ENCODE peak calls at places on chromosomes 2 and 18, in nine cellular contexts. M, D, I, X, N, W, K, C and H are unnamed samples.

GRCh38 chr2:218010116-218010837 is 7.5 kb upstream of the TNS1 start:
- DNase-seq in X (peak; percentile 36), M (no peak), K (peak; percentile 85), I (peak; percentile 55), C (no peak), D (no peak), N (peak; percentile 76), W (no peak), H (peak; percentile 13)

GRCh38 chr18:13618760-13619438 is 107.5 kb downstream of the FAM210A start:
- DNase-seq in D (no peak), K (no peak), M (no peak), C (no peak), X (no peak), W (no peak), N (no peak), I (no peak), H (no peak)

GRCh38 chr2:218216674-218217365 is at the start of gene ARPC2:
- DNase-seq in D (peak; percentile 84), I (peak; percentile 94), K (peak; percentile 96), M (peak; percentile 98), C (peak; percentile 88), X (peak; percentile 95), N (peak; percentile 95), W (peak; percentile 85), H (peak; percentile 97)

GRCh38 chr2:65430515-65431416 is 1.6 kb downstream of the SPRED2 start:
- DNase-seq in M (no peak), I (peak; percentile 65), K (peak; percentile 74), D (peak; percentile 61), W (peak; percentile 73), X (peak; percentile 65), C (no peak), N (peak; percentile 70), H (peak; percentile 75)

GRCh38 chr2:150570712-150571111 is 83.2 kb upstream of the RND3 start:
- DNase-seq in X (peak; percentile 90), N (no peak), C (no peak), W (peak; percentile 88), D (no peak), K (no peak), M (no peak), I (no peak), H (no peak)

GRCh38 chr2:233674995-233675394 is 3.3 kb downstream of the UGT1A9 start:
- DNase-seq in D (no peak), C (no peak), N (no peak), I (no peak), M (no peak), K (no peak), X (no peak), W (no peak), H (no peak)

GRCh38 chr2:22360735-22361374 is 1024.1 kb upstream of the KLHL29 start:
- DNase-seq in I (no peak), N (no peak), X (peak; percentile 48), W (no peak), M (no peak), D (no peak), K (no peak), C (no peak), H (no peak)

GRCh38 chr2:240468300-240469238 is 33.1 kb downstream of the GPC1 start:
- DNase-seq in K (peak; percentile 65), X (no peak), I (no peak), D (no peak), C (no peak), N (no peak), M (peak; percentile 92), W (no peak), H (no peak)

GRCh38 chr2:108534577-108535379 is 508 bp downstream of the LIMS1 start:
- DNase-seq in C (peak; percentile 1), X (peak; percentile 28), W (peak; percentile 42), D (peak; percentile 16), K (peak; percentile 75), M (no peak), N (peak; percentile 28), I (no peak), H (peak; percentile 57)

GRCh38 chr18:47996091-47996541 is 65.7 kb upstream of the SMAD2 start:
- DNase-seq in K (no peak), X (peak; percentile 19), C (no peak), D (no peak), I (peak; percentile 72), M (no peak), N (no peak), W (no peak), H (no peak)

GRCh38 chr2:195667974-195668373 is 10.9 kb downstream of the SLC39A10 start:
- DNase-seq in K (no peak), X (no peak), N (no peak), I (no peak), C (no peak), W (no peak), D (no peak), M (no peak), H (no peak)